ENCODE peak calls at places on chromosomes 3 and 15, in six cellular contexts. One of them, this sample, is unnamed.

GRCh38 chr3:185270262-185270955 is 16.6 kb upstream of the EHHADH start:
- DNase-seq in choroid plexus epithelial cell: peak; percentile 62
- DNase-seq in coronary artery: no peak
- DNase-seq in K562: peak; percentile 69
- DNase-seq in activated effector memory CD4-positive, alpha-beta T cell treated with anti-CD3 and anti-CD28 coated beads, Interleukin-2, amount 50 U/mL, for 16 hours: no peak
- DNase-seq in GM18507: no peak
- DNase-seq in this sample: no peak

GRCh38 chr15:59553879-59554735 is 57.5 kb upstream of the GCNT3 start:
- DNase-seq in choroid plexus epithelial cell: peak; percentile 66
- DNase-seq in coronary artery: no peak
- DNase-seq in K562: peak; percentile 17
- DNase-seq in activated effector memory CD4-positive, alpha-beta T cell treated with anti-CD3 and anti-CD28 coated beads, Interleukin-2, amount 50 U/mL, for 16 hours: no peak
- DNase-seq in GM18507: no peak
- DNase-seq in this sample: no peak

GRCh38 chr3:192550356-192550755 is 177.0 kb downstream of the FGF12 start:
- DNase-seq in choroid plexus epithelial cell: no peak
- DNase-seq in coronary artery: no peak
- DNase-seq in K562: no peak
- DNase-seq in activated effector memory CD4-positive, alpha-beta T cell treated with anti-CD3 and anti-CD28 coated beads, Interleukin-2, amount 50 U/mL, for 16 hours: no peak
- DNase-seq in GM18507: no peak
- DNase-seq in this sample: no peak

GRCh38 chr3:19216669-19217337 is 68.5 kb downstream of the KCNH8 start:
- DNase-seq in choroid plexus epithelial cell: no peak
- DNase-seq in coronary artery: no peak
- DNase-seq in K562: no peak
- DNase-seq in activated effector memory CD4-positive, alpha-beta T cell treated with anti-CD3 and anti-CD28 coated beads, Interleukin-2, amount 50 U/mL, for 16 hours: no peak
- DNase-seq in GM18507: no peak
- DNase-seq in this sample: no peak

GRCh38 chr15:44096596-44096995 is 98.5 kb downstream of the FRMD5 start:
- DNase-seq in choroid plexus epithelial cell: peak; percentile 19
- DNase-seq in coronary artery: no peak
- DNase-seq in K562: no peak
- DNase-seq in activated effector memory CD4-positive, alpha-beta T cell treated with anti-CD3 and anti-CD28 coated beads, Interleukin-2, amount 50 U/mL, for 16 hours: no peak
- DNase-seq in GM18507: no peak
- DNase-seq in this sample: no peak

GRCh38 chr3:193605876-193606275 is 12.9 kb downstream of the OPA1 start:
- DNase-seq in choroid plexus epithelial cell: peak; percentile 81
- DNase-seq in coronary artery: no peak
- DNase-seq in K562: peak; percentile 86
- DNase-seq in activated effector memory CD4-positive, alpha-beta T cell treated with anti-CD3 and anti-CD28 coated beads, Interleukin-2, amount 50 U/mL, for 16 hours: peak; percentile 69
- DNase-seq in GM18507: no peak
- DNase-seq in this sample: no peak

GRCh38 chr3:36804295-36805055 is 40.1 kb upstream of the DCLK3 start:
- DNase-seq in choroid plexus epithelial cell: no peak
- DNase-seq in coronary artery: no peak
- DNase-seq in K562: no peak
- DNase-seq in activated effector memory CD4-positive, alpha-beta T cell treated with anti-CD3 and anti-CD28 coated beads, Interleukin-2, amount 50 U/mL, for 16 hours: no peak
- DNase-seq in GM18507: no peak
- DNase-seq in this sample: peak; percentile 70

GRCh38 chr3:14266361-14266760 is 87.7 kb downstream of the LSM3 start:
- DNase-seq in choroid plexus epithelial cell: peak; percentile 34
- DNase-seq in coronary artery: no peak
- DNase-seq in K562: no peak
- DNase-seq in activated effector memory CD4-positive, alpha-beta T cell treated with anti-CD3 and anti-CD28 coated beads, Interleukin-2, amount 50 U/mL, for 16 hours: no peak
- DNase-seq in GM18507: no peak
- DNase-seq in this sample: no peak

GRCh38 chr15:63086967-63087366 is 34.7 kb upstream of the LACTB start:
- DNase-seq in choroid plexus epithelial cell: no peak
- DNase-seq in coronary artery: no peak
- DNase-seq in K562: no peak
- DNase-seq in activated effector memory CD4-positive, alpha-beta T cell treated with anti-CD3 and anti-CD28 coated beads, Interleukin-2, amount 50 U/mL, for 16 hours: no peak
- DNase-seq in GM18507: no peak
- DNase-seq in this sample: no peak

GRCh38 chr3:125103406-125103805 is 47.6 kb upstream of the HEG1 start:
- DNase-seq in choroid plexus epithelial cell: no peak
- DNase-seq in coronary artery: no peak
- DNase-seq in K562: no peak
- DNase-seq in activated effector memory CD4-positive, alpha-beta T cell treated with anti-CD3 and anti-CD28 coated beads, Interleukin-2, amount 50 U/mL, for 16 hours: no peak
- DNase-seq in GM18507: no peak
- DNase-seq in this sample: no peak

GRCh38 chr15:68228971-68229385 is 550 bp downstream of the CLN6 start:
- DNase-seq in choroid plexus epithelial cell: no peak
- DNase-seq in coronary artery: no peak
- DNase-seq in K562: peak; percentile 29
- DNase-seq in activated effector memory CD4-positive, alpha-beta T cell treated with anti-CD3 and anti-CD28 coated beads, Interleukin-2, amount 50 U/mL, for 16 hours: no peak
- DNase-seq in GM18507: no peak
- DNase-seq in this sample: no peak

GRCh38 chr3:152472606-152472954 is 203.9 kb downstream of the MBNL1 start:
- DNase-seq in choroid plexus epithelial cell: no peak
- DNase-seq in coronary artery: no peak
- DNase-seq in K562: no peak
- DNase-seq in activated effector memory CD4-positive, alpha-beta T cell treated with anti-CD3 and anti-CD28 coated beads, Interleukin-2, amount 50 U/mL, for 16 hours: no peak
- DNase-seq in GM18507: no peak
- DNase-seq in this sample: no peak

GRCh38 chr3:123347691-123348264 is 101.1 kb downstream of the ADCY5 start:
- DNase-seq in choroid plexus epithelial cell: no peak
- DNase-seq in coronary artery: peak; percentile 62
- DNase-seq in K562: no peak
- DNase-seq in activated effector memory CD4-positive, alpha-beta T cell treated with anti-CD3 and anti-CD28 coated beads, Interleukin-2, amount 50 U/mL, for 16 hours: no peak
- DNase-seq in GM18507: no peak
- DNase-seq in this sample: no peak

GRCh38 chr3:168534761-168535160 is 439.0 kb upstream of the GOLIM4 start:
- DNase-seq in choroid plexus epithelial cell: no peak
- DNase-seq in coronary artery: no peak
- DNase-seq in K562: no peak
- DNase-seq in activated effector memory CD4-positive, alpha-beta T cell treated with anti-CD3 and anti-CD28 coated beads, Interleukin-2, amount 50 U/mL, for 16 hours: no peak
- DNase-seq in GM18507: no peak
- DNase-seq in this sample: no peak

GRCh38 chr15:76196949-76197315 is 114.3 kb downstream of the ETFA start:
- DNase-seq in choroid plexus epithelial cell: no peak
- DNase-seq in coronary artery: no peak
- DNase-seq in K562: no peak
- DNase-seq in activated effector memory CD4-positive, alpha-beta T cell treated with anti-CD3 and anti-CD28 coated beads, Interleukin-2, amount 50 U/mL, for 16 hours: peak; percentile 24
- DNase-seq in GM18507: no peak
- DNase-seq in this sample: no peak

GRCh38 chr3:54071596-54071995 is 50.8 kb upstream of the CACNA2D3 start:
- DNase-seq in choroid plexus epithelial cell: no peak
- DNase-seq in coronary artery: no peak
- DNase-seq in K562: no peak
- DNase-seq in activated effector memory CD4-positive, alpha-beta T cell treated with anti-CD3 and anti-CD28 coated beads, Interleukin-2, amount 50 U/mL, for 16 hours: no peak
- DNase-seq in GM18507: no peak
- DNase-seq in this sample: no peak

GRCh38 chr3:131735121-131735520 is 232.3 kb upstream of the MRPL3 start:
- DNase-seq in choroid plexus epithelial cell: peak; percentile 15
- DNase-seq in coronary artery: no peak
- DNase-seq in K562: no peak
- DNase-seq in activated effector memory CD4-positive, alpha-beta T cell treated with anti-CD3 and anti-CD28 coated beads, Interleukin-2, amount 50 U/mL, for 16 hours: no peak
- DNase-seq in GM18507: no peak
- DNase-seq in this sample: no peak

GRCh38 chr3:128469128-128469527 is 2.4 kb upstream of the DNAJB8 start:
- DNase-seq in choroid plexus epithelial cell: no peak
- DNase-seq in coronary artery: no peak
- DNase-seq in K562: no peak
- DNase-seq in activated effector memory CD4-positive, alpha-beta T cell treated with anti-CD3 and anti-CD28 coated beads, Interleukin-2, amount 50 U/mL, for 16 hours: no peak
- DNase-seq in GM18507: no peak
- DNase-seq in this sample: no peak

GRCh38 chr3:57998366-57999283 is 9.6 kb upstream of the FLNB start:
- DNase-seq in choroid plexus epithelial cell: no peak
- DNase-seq in coronary artery: no peak
- DNase-seq in K562: peak; percentile 71
- DNase-seq in activated effector memory CD4-positive, alpha-beta T cell treated with anti-CD3 and anti-CD28 coated beads, Interleukin-2, amount 50 U/mL, for 16 hours: no peak
- DNase-seq in GM18507: no peak
- DNase-seq in this sample: no peak

GRCh38 chr3:126751611-126752302 is 47.7 kb downstream of the CHCHD6 start:
- DNase-seq in choroid plexus epithelial cell: no peak
- DNase-seq in coronary artery: no peak
- DNase-seq in K562: no peak
- DNase-seq in activated effector memory CD4-positive, alpha-beta T cell treated with anti-CD3 and anti-CD28 coated beads, Interleukin-2, amount 50 U/mL, for 16 hours: no peak
- DNase-seq in GM18507: no peak
- DNase-seq in this sample: no peak

GRCh38 chr15:57572463-57572862 is 19.2 kb upstream of the MYZAP start:
- DNase-seq in choroid plexus epithelial cell: no peak
- DNase-seq in coronary artery: no peak
- DNase-seq in K562: no peak
- DNase-seq in activated effector memory CD4-positive, alpha-beta T cell treated with anti-CD3 and anti-CD28 coated beads, Interleukin-2, amount 50 U/mL, for 16 hours: no peak
- DNase-seq in GM18507: no peak
- DNase-seq in this sample: no peak

This sample was measured in esophagus muscularis mucosa.